ENCODE peak calls at places on chromosomes 12 and 14, in five cellular contexts. One of them, this sample, is unnamed.

GRCh38 chr12:51593539-51593938 is 2.5 kb downstream of the SCN8A start:
- DNase-seq in cardiac muscle cell: peak; percentile 77
- DNase-seq in lower lobe of right lung: no peak
- DNase-seq in uterus: no peak
- DNase-seq in K562: peak; percentile 51
- DNase-seq in this sample: no peak

GRCh38 chr12:96295532-96296160 is 101.5 kb downstream of the ELK3 start:
- DNase-seq in cardiac muscle cell: no peak
- DNase-seq in lower lobe of right lung: no peak
- DNase-seq in uterus: no peak
- DNase-seq in K562: no peak
- DNase-seq in this sample: no peak

GRCh38 chr12:15856097-15856982 is 25.8 kb upstream of the STRAP start:
- DNase-seq in cardiac muscle cell: peak; percentile 82
- DNase-seq in lower lobe of right lung: no peak
- DNase-seq in uterus: peak; percentile 62
- DNase-seq in K562: peak; percentile 51
- DNase-seq in this sample: no peak

GRCh38 chr12:18343708-18344107 is 82.4 kb downstream of the PIK3C2G start:
- DNase-seq in cardiac muscle cell: no peak
- DNase-seq in lower lobe of right lung: no peak
- DNase-seq in uterus: no peak
- DNase-seq in K562: no peak
- DNase-seq in this sample: no peak

GRCh38 chr12:72323881-72324280 is 51.7 kb downstream of the TRHDE start:
- DNase-seq in cardiac muscle cell: no peak
- DNase-seq in lower lobe of right lung: no peak
- DNase-seq in uterus: no peak
- DNase-seq in K562: no peak
- DNase-seq in this sample: no peak

GRCh38 chr12:50050410-50051280 is 6.8 kb upstream of the ASIC1 start:
- DNase-seq in cardiac muscle cell: peak; percentile 96
- DNase-seq in lower lobe of right lung: peak; percentile 75
- DNase-seq in uterus: peak; percentile 82
- DNase-seq in K562: peak; percentile 96
- DNase-seq in this sample: peak; percentile 83

GRCh38 chr12:32100361-32100760 is 6.3 kb upstream of the BICD1 start:
- DNase-seq in cardiac muscle cell: no peak
- DNase-seq in lower lobe of right lung: no peak
- DNase-seq in uterus: no peak
- DNase-seq in K562: no peak
- DNase-seq in this sample: no peak

GRCh38 chr12:55068416-55069010 is 48.7 kb downstream of the NEUROD4 start:
- DNase-seq in cardiac muscle cell: peak; percentile 73
- DNase-seq in lower lobe of right lung: no peak
- DNase-seq in uterus: no peak
- DNase-seq in K562: peak; percentile 64
- DNase-seq in this sample: no peak

GRCh38 chr12:19191563-19191962 is 62.0 kb downstream of the PLEKHA5 start:
- DNase-seq in cardiac muscle cell: no peak
- DNase-seq in lower lobe of right lung: no peak
- DNase-seq in uterus: no peak
- DNase-seq in K562: no peak
- DNase-seq in this sample: no peak

GRCh38 chr12:3600039-3600720 is 109.2 kb downstream of the PRMT8 start:
- DNase-seq in cardiac muscle cell: no peak
- DNase-seq in lower lobe of right lung: no peak
- DNase-seq in uterus: no peak
- DNase-seq in K562: peak; percentile 70
- DNase-seq in this sample: peak; percentile 27

GRCh38 chr14:22536853-22537338 is 52.1 kb downstream of the DAD1 start:
- DNase-seq in cardiac muscle cell: peak; percentile 95
- DNase-seq in lower lobe of right lung: no peak
- DNase-seq in uterus: peak; percentile 93
- DNase-seq in K562: peak; percentile 84
- DNase-seq in this sample: no peak

GRCh38 chr12:123270380-123271181 is 1.1 kb downstream of the CDK2AP1 start:
- DNase-seq in cardiac muscle cell: peak; percentile 46
- DNase-seq in lower lobe of right lung: no peak
- DNase-seq in uterus: no peak
- DNase-seq in K562: peak; percentile 24
- DNase-seq in this sample: peak; percentile 83

GRCh38 chr12:2054091-2055018 is 1.6 kb downstream of the CACNA1C start:
- DNase-seq in cardiac muscle cell: peak; percentile 23
- DNase-seq in lower lobe of right lung: no peak
- DNase-seq in uterus: no peak
- DNase-seq in K562: no peak
- DNase-seq in this sample: no peak

GRCh38 chr14:99479903-99480855 is 480 bp downstream of the SETD3 start:
- DNase-seq in cardiac muscle cell: peak; percentile 67
- DNase-seq in lower lobe of right lung: peak; percentile 89
- DNase-seq in uterus: peak; percentile 51
- DNase-seq in K562: peak; percentile 36
- DNase-seq in this sample: peak; percentile 93

GRCh38 chr12:110307372-110307771 is 26.3 kb downstream of the ATP2A2 start:
- DNase-seq in cardiac muscle cell: no peak
- DNase-seq in lower lobe of right lung: no peak
- DNase-seq in uterus: no peak
- DNase-seq in K562: no peak
- DNase-seq in this sample: no peak

GRCh38 chr12:107400686-107401447 is 284.7 kb upstream of the PWP1 start:
- DNase-seq in cardiac muscle cell: peak; percentile 64
- DNase-seq in lower lobe of right lung: no peak
- DNase-seq in uterus: no peak
- DNase-seq in K562: no peak
- DNase-seq in this sample: no peak

GRCh38 chr12:107402041-107403022 is 283.3 kb upstream of the PWP1 start:
- DNase-seq in cardiac muscle cell: peak; percentile 72
- DNase-seq in lower lobe of right lung: no peak
- DNase-seq in uterus: no peak
- DNase-seq in K562: peak; percentile 60
- DNase-seq in this sample: no peak

GRCh38 chr12:107405436-107405835 is 280.2 kb upstream of the PWP1 start:
- DNase-seq in cardiac muscle cell: no peak
- DNase-seq in lower lobe of right lung: no peak
- DNase-seq in uterus: no peak
- DNase-seq in K562: no peak
- DNase-seq in this sample: no peak

GRCh38 chr12:107406932-107407331 is 278.7 kb upstream of the PWP1 start:
- DNase-seq in cardiac muscle cell: no peak
- DNase-seq in lower lobe of right lung: no peak
- DNase-seq in uterus: no peak
- DNase-seq in K562: no peak
- DNase-seq in this sample: no peak

DNA sequence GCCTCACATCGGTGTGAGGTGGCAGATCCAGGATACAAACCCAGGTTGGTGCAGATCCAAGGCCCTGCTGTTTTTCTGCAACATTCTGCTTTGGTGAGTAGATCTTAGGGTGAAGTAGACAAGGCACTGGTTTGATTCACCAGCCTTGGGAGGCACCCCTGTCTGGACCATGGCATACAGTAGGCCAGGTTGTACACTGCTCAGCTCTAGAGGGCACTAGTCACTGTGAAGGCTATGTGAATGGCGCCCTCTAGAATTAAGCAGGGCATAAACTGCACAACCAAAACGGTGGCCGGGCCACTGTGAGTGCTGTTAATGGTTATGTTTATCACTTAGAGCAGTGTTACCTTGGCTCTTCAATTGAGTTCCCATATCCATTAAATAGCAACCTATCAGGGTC is 280.6 kb upstream of the PWP1 start:
- DNase-seq in cardiac muscle cell: peak; percentile 21
- DNase-seq in lower lobe of right lung: no peak
- DNase-seq in uterus: no peak
- DNase-seq in K562: peak; percentile 47
- DNase-seq in this sample: no peak
- TF ChIP-seq CTCF in cardiac muscle cell: peak; percentile 44
- TF ChIP-seq CTCF in lower lobe of right lung: peak; percentile 28
- TF ChIP-seq CTCF in uterus: no peak
- TF ChIP-seq CTCF in K562: peak; percentile 99
- TF ChIP-seq CTCF in this sample: no peak

GRCh38 chr12:132316497-132317232 is 12.7 kb downstream of the GALNT9 start:
- DNase-seq in cardiac muscle cell: no peak
- DNase-seq in lower lobe of right lung: peak; percentile 24
- DNase-seq in uterus: no peak
- DNase-seq in K562: no peak
- DNase-seq in this sample: no peak

GRCh38 chr12:132314035-132314434 is 15.4 kb downstream of the GALNT9 start:
- DNase-seq in cardiac muscle cell: no peak
- DNase-seq in lower lobe of right lung: no peak
- DNase-seq in uterus: no peak
- DNase-seq in K562: no peak
- DNase-seq in this sample: no peak

GRCh38 chr12:132314516-132315233 is 14.7 kb downstream of the GALNT9 start:
- DNase-seq in cardiac muscle cell: no peak
- DNase-seq in lower lobe of right lung: peak; percentile 26
- DNase-seq in uterus: no peak
- DNase-seq in K562: no peak
- DNase-seq in this sample: peak; percentile 50

GRCh38 chr12:132315951-132316350 is 13.4 kb downstream of the GALNT9 start:
- DNase-seq in cardiac muscle cell: no peak
- DNase-seq in lower lobe of right lung: peak; percentile 35
- DNase-seq in uterus: no peak
- DNase-seq in K562: no peak
- DNase-seq in this sample: peak; percentile 56

GRCh38 chr12:132315507-132315906 is 13.9 kb downstream of the GALNT9 start:
- DNase-seq in cardiac muscle cell: no peak
- DNase-seq in lower lobe of right lung: peak; percentile 17
- DNase-seq in uterus: no peak
- DNase-seq in K562: no peak
- DNase-seq in this sample: no peak
- H3K4me1 ChIP-seq in cardiac muscle cell: no peaks in the 10 kb centered on the region
- H3K4me1 ChIP-seq in lower lobe of right lung: no peaks in the 10 kb centered on the region
- H3K4me1 ChIP-seq in uterus: no peaks in the 10 kb centered on the region
- H3K4me1 ChIP-seq in K562: peaks cover 14% of the 10 kb centered on the region
- H3K4me1 ChIP-seq in this sample: no peaks in the 10 kb centered on the region

GRCh38 chr12:94644622-94645021 is 5.7 kb downstream of the TMCC3 start:
- DNase-seq in cardiac muscle cell: peak; percentile 66
- DNase-seq in lower lobe of right lung: no peak
- DNase-seq in uterus: no peak
- DNase-seq in K562: no peak
- DNase-seq in this sample: no peak

GRCh38 chr12:94643585-94643984 is 6.8 kb downstream of the TMCC3 start:
- DNase-seq in cardiac muscle cell: peak; percentile 25
- DNase-seq in lower lobe of right lung: peak; percentile 57
- DNase-seq in uterus: no peak
- DNase-seq in K562: no peak
- DNase-seq in this sample: no peak

GRCh38 chr12:94640134-94640928 is 10.0 kb downstream of the TMCC3 start:
- DNase-seq in cardiac muscle cell: peak; percentile 93
- DNase-seq in lower lobe of right lung: no peak
- DNase-seq in uterus: no peak
- DNase-seq in K562: no peak
- DNase-seq in this sample: no peak

GRCh38 chr12:94641283-94641682 is 9.1 kb downstream of the TMCC3 start:
- DNase-seq in cardiac muscle cell: no peak
- DNase-seq in lower lobe of right lung: no peak
- DNase-seq in uterus: no peak
- DNase-seq in K562: no peak
- DNase-seq in this sample: no peak

DNA sequence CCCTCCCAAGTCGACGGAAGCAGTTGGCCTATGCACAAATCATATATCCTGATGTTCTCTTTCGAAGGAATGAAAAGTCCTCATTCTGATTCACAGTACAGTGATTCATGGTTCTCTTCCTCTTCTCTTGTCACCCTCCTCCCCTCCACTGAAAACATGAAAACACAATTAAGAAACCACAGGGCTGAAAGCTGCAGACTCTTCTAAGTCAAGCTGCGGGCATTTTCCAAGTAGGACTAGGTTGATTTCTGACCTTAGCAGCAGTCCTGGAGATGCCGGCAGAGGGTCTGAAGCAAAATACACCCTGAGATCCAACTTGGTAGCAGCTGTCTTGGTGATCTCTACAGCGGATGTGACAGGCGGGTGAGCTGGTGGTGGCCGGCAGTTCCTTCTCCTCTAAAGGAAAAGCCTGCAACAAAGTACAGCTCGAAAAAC is 6.2 kb downstream of the TMCC3 start:
- DNase-seq in cardiac muscle cell: peak; percentile 65
- DNase-seq in lower lobe of right lung: peak; percentile 58
- DNase-seq in uterus: no peak
- DNase-seq in K562: no peak
- DNase-seq in this sample: peak; percentile 85
- TF ChIP-seq CTCF in cardiac muscle cell: no peak
- TF ChIP-seq CTCF in lower lobe of right lung: no peak
- TF ChIP-seq CTCF in uterus: no peak
- TF ChIP-seq CTCF in K562: no peak
- TF ChIP-seq CTCF in this sample: no peak

DNA sequence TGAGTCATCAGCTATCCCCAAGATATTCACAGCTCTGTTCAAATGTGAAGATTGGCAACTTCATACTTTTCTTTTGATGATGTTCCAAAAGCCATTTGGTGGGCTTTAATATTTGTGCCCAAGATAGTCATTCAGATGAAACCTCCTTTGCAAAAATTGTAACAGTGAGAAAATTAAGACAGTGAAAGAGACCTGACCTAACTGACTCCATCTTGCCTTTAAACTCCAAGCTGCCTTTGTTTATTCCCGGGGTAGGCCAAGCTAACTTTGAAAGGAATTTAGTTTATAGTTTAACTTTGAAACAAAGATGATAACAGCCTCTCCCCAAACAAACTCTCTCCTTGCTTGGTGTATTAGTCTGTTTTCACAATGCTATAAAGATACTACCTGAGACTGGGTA is 221.1 kb downstream of the KTN1 start:
- DNase-seq in cardiac muscle cell: no peak
- DNase-seq in lower lobe of right lung: no peak
- DNase-seq in uterus: no peak
- DNase-seq in K562: no peak
- DNase-seq in this sample: no peak
- H3K4me1 ChIP-seq in cardiac muscle cell: peaks cover 5% of the 10 kb centered on the region
- H3K4me1 ChIP-seq in lower lobe of right lung: no peaks in the 10 kb centered on the region
- H3K4me1 ChIP-seq in uterus: no peaks in the 10 kb centered on the region
- H3K4me1 ChIP-seq in K562: no peaks in the 10 kb centered on the region
- H3K4me1 ChIP-seq in this sample: peaks cover 3% of the 10 kb centered on the region

DNA sequence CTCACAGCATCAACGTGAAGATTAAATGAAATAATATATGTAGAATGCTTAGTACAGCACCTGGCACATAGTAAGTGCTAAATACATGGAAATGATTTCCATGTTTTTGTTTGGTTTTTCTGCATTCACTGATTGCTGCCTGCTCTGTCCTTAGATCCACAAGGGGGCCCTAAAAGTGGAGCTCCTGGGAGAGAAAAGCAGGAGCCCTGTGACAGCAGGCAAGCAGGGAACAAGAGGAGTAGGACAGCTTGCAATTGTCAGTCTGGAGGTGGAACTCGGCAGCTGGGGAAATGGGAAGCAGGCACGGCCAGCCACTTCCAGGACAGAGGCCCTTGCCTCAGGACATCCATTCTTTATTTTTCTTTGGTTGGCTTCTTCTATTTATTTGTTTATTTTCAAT is 292.9 kb downstream of the BMP4 start:
- DNase-seq in cardiac muscle cell: peak; percentile 46
- DNase-seq in lower lobe of right lung: no peak
- DNase-seq in uterus: no peak
- DNase-seq in K562: no peak
- DNase-seq in this sample: no peak
- TF ChIP-seq CTCF in cardiac muscle cell: peak; percentile 46
- TF ChIP-seq CTCF in lower lobe of right lung: no peak
- TF ChIP-seq CTCF in uterus: no peak
- TF ChIP-seq CTCF in K562: no peak
- TF ChIP-seq CTCF in this sample: no peak